ENCODE peak calls at places on chromosomes 11 and 22, in six cellular contexts. H, Z, A, D, T and X are unnamed samples.
A peak's percentile ranks its signal among the peaks of the same experiment; 100 is the strongest.

GRCh38 chr11:97621282-97621681 is 1231.5 kb downstream of the JRKL start:
- DNase-seq in D (no peak), Z (no peak), A (no peak), H (no peak), T (no peak), X (no peak)

GRCh38 chr11:9708544-9708943 is 44.7 kb downstream of the SWAP70 start:
- DNase-seq in A (no peak), D (no peak), H (no peak), Z (no peak), T (peak; percentile 46), X (peak; percentile 45)

GRCh38 chr11:128463386-128463829 is 124.0 kb downstream of the ETS1 start:
- DNase-seq in Z (no peak), D (peak; percentile 94), T (peak; percentile 97), H (no peak), A (no peak), X (peak; percentile 92)

GRCh38 chr22:23522642-23523251 is 57.3 kb downstream of the IGLL1 start:
- DNase-seq in D (peak; percentile 19), T (peak; percentile 42), A (no peak), H (no peak), Z (peak; percentile 38), X (peak; percentile 18)

GRCh38 chr22:39289445-39290247 is 29.8 kb downstream of the RPL3 start:
- DNase-seq in A (no peak), D (no peak), T (no peak), H (no peak), Z (no peak), X (no peak)

GRCh38 chr11:94938399-94939055 is 34.8 kb downstream of the CWC15 start:
- DNase-seq in Z (peak; percentile 87), T (peak; percentile 86), H (no peak), D (peak; percentile 89), A (no peak), X (peak; percentile 97)

GRCh38 chr11:122642971-122643370 is 12.6 kb upstream of the UBASH3B start:
- DNase-seq in H (no peak), D (no peak), T (no peak), Z (no peak), A (no peak), X (peak; percentile 39)

GRCh38 chr11:37370817-37371216 is 772.8 kb upstream of the RAG2 start:
- DNase-seq in T (no peak), D (no peak), Z (no peak), A (no peak), H (no peak), X (peak; percentile 46)

GRCh38 chr22:27105142-27106025 is 448.0 kb downstream of the MIAT start:
- DNase-seq in A (no peak), H (no peak), D (peak; percentile 92), T (peak; percentile 92), Z (peak; percentile 83), X (peak; percentile 96)

GRCh38 chr11:23865341-23865975 is 631.4 kb upstream of the LUZP2 start:
- DNase-seq in A (no peak), T (no peak), H (peak; percentile 16), D (peak; percentile 56), Z (no peak), X (peak; percentile 32)

GRCh38 chr11:109957601-109958000 is 135.6 kb upstream of the ZC3H12C start:
- DNase-seq in A (no peak), H (no peak), T (no peak), D (peak; percentile 14), Z (no peak), X (peak; percentile 4)

GRCh38 chr11:11211186-11211585 is 141.9 kb downstream of the CSNK2A3 start:
- DNase-seq in A (no peak), D (no peak), H (no peak), T (no peak), Z (no peak), X (no peak)

GRCh38 chr11:69944146-69944795 is 125.1 kb upstream of the FGF3 start:
- DNase-seq in D (no peak), T (no peak), H (no peak), Z (peak; percentile 15), A (no peak), X (no peak)

GRCh38 chr22:21652010-21652546 is 10.0 kb downstream of the SDF2L1 start:
- DNase-seq in Z (peak; percentile 90), H (peak; percentile 93), T (peak; percentile 85), A (peak; percentile 80), D (peak; percentile 87), X (peak; percentile 90)

GRCh38 chr11:69894126-69895047 is 75.2 kb upstream of the FGF3 start:
- DNase-seq in Z (peak; percentile 41), D (no peak), H (no peak), A (no peak), T (no peak), X (no peak)

GRCh38 chr11:128548655-128549255 is 38.6 kb downstream of the ETS1 start:
- DNase-seq in D (peak; percentile 88), H (no peak), T (peak; percentile 56), A (peak; percentile 24), Z (peak; percentile 79), X (no peak)

GRCh38 chr11:121829159-121829643 is 286.8 kb downstream of the BLID start:
- DNase-seq in A (no peak), H (no peak), T (peak; percentile 97), D (peak; percentile 96), Z (peak; percentile 52), X (peak; percentile 99)

GRCh38 chr11:36167073-36167472 is 122.2 kb downstream of the COMMD9 start:
- DNase-seq in T (no peak), H (no peak), D (no peak), Z (no peak), A (no peak), X (no peak)

GRCh38 chr11:116167706-116168458 is 604.9 kb downstream of the BUD13 start:
- DNase-seq in Z (no peak), A (no peak), D (no peak), H (no peak), T (no peak), X (no peak)

GRCh38 chr11:69398529-69399492 is 82.7 kb upstream of the LINC01488 start:
- DNase-seq in A (no peak), T (no peak), H (no peak), Z (peak; percentile 45), D (peak; percentile 52), X (peak; percentile 55)

GRCh38 chr11:47863189-47863892 is 15.2 kb upstream of the NUP160 start:
- DNase-seq in Z (no peak), H (no peak), A (no peak), T (peak; percentile 78), D (peak; percentile 97), X (peak; percentile 78)

GRCh38 chr11:105929381-105929955 is 92.6 kb downstream of the MSANTD4 start:
- DNase-seq in Z (no peak), T (no peak), A (no peak), D (no peak), H (no peak), X (no peak)

GRCh38 chr22:39236321-39237275 is 8.2 kb downstream of the PDGFB start:
- DNase-seq in D (peak; percentile 19), H (no peak), T (no peak), Z (peak; percentile 87), A (peak; percentile 68), X (no peak)

GRCh38 chr11:31805629-31806185 is 5.4 kb downstream of the PAX6 start:
- DNase-seq in A (no peak), Z (no peak), H (no peak), T (no peak), D (no peak), X (no peak)

GRCh38 chr22:19765477-19766234 is 5.1 kb downstream of the TBX1 start:
- DNase-seq in H (no peak), Z (no peak), A (no peak), D (peak; percentile 37), T (no peak), X (no peak)

GRCh38 chr11:35791088-35791958 is 128.7 kb downstream of the TRIM44 start:
- DNase-seq in H (no peak), Z (no peak), A (no peak), D (peak; percentile 25), T (no peak), X (no peak)

GRCh38 chr11:31557991-31558390 is 48.4 kb downstream of the ELP4 start:
- DNase-seq in Z (no peak), T (peak; percentile 2), H (no peak), A (no peak), D (no peak), X (peak; percentile 9)

GRCh38 chr22:38112361-38112760 is 1.9 kb upstream of the BAIAP2L2 start:
- DNase-seq in A (no peak), Z (no peak), H (no peak), D (no peak), T (no peak), X (no peak)

GRCh38 chr11:122140535-122140934 is 24.5 kb upstream of the BLID start:
- DNase-seq in Z (no peak), D (no peak), H (no peak), T (peak; percentile 63), A (no peak), X (peak; percentile 85)

GRCh38 chr11:45933846-45934579 is 11.6 kb downstream of the LARGE2 start:
- DNase-seq in D (no peak), Z (no peak), A (no peak), H (no peak), T (no peak), X (no peak)
- H3K4me3 ChIP-seq in D (no peak overlapping the region), Z (no peak overlapping the region), A (no peak overlapping the region), H (no peak overlapping the region), T (no peak overlapping the region), X (no peak overlapping the region)

GRCh38 chr11:82855616-82856015 is 44.6 kb downstream of the PRCP start:
- DNase-seq in H (no peak), T (no peak), A (no peak), D (peak; percentile 11), Z (no peak), X (no peak)

GRCh38 chr11:82859746-82860145 is 40.5 kb downstream of the PRCP start:
- DNase-seq in H (no peak), A (no peak), D (peak; percentile 16), T (peak; percentile 42), Z (no peak), X (no peak)

GRCh38 chr11:82858556-82859091 is 41.6 kb downstream of the PRCP start:
- DNase-seq in D (peak; percentile 34), T (peak; percentile 71), Z (no peak), A (no peak), H (no peak), X (peak; percentile 59)

GRCh38 chr11:82857145-82857544 is 43.1 kb downstream of the PRCP start:
- DNase-seq in Z (no peak), A (no peak), T (no peak), D (no peak), H (no peak), X (no peak)

DNA sequence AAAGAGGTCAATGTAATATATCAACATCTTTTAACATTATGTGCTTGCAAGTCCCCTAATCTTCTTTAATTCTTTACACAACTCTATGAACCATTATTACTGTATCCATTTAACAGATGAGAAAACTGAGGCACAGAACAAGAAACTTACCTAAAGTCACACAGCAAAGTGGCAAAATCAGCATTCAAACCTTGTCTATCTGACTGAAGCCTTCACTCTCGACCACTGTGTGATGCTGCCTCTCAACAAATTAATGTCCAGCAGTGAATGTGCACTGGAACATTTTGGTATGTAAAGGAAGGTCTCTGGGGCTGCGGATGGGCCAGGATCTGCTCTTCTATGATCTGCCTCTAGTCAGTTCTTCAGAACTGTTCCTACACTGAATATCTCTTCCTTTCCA is 42.1 kb downstream of the PRCP start:
- DNase-seq in Z (no peak), H (no peak), D (no peak), A (no peak), T (no peak), X (no peak)
- TF ChIP-seq CTCF in Z (no peak), H (no peak), D (no peak), A (no peak), T (no peak), X (no peak)

GRCh38 chr22:35634981-35635540 is 13.2 kb upstream of the APOL6 start:
- DNase-seq in D (no peak), T (no peak), Z (no peak), H (no peak), A (no peak), X (no peak)
- H3K4me3 ChIP-seq in D (no peak overlapping the region), T (no peak overlapping the region), Z (no peak overlapping the region), H (no peak overlapping the region), A (no peak overlapping the region), X (no peak overlapping the region)

GRCh38 chr11:33682446-33682845 is 18.2 kb downstream of the C11orf91 start:
- DNase-seq in H (no peak), Z (no peak), D (no peak), T (no peak), A (no peak), X (peak; percentile 48)
- TF ChIP-seq CTCF in H (no peak), Z (no peak), D (peak; percentile 22), T (peak; percentile 34), A (no peak), X (peak; percentile 45)